ENCODE peak calls at places on chromosome 20, in ten cellular contexts. One of them, this sample, is unnamed.
A peak's percentile ranks its signal among the peaks of the same experiment; 100 is the strongest.

GRCh38 chr20:9981834-9982233 is 53.0 kb upstream of the ANKEF1 start:
- DNase-seq in aorta: no peak
- DNase-seq in psoas muscle: no peak
- DNase-seq in mesenchymal stem cell: peak; percentile 6
- DNase-seq in fibroblast of mammary gland: peak; percentile 20
- DNase-seq in suprapubic skin: no peak
- DNase-seq in IMR-90: no peak
- DNase-seq in SK-N-SH: no peak
- DNase-seq in GM12878: no peak
- DNase-seq in GM23338: no peak
- DNase-seq in this sample: peak; percentile 77

GRCh38 chr20:44576297-44576696 is 6.1 kb upstream of the PKIG start:
- DNase-seq in aorta: no peak
- DNase-seq in psoas muscle: no peak
- DNase-seq in mesenchymal stem cell: peak; percentile 68
- DNase-seq in fibroblast of mammary gland: peak; percentile 88
- DNase-seq in suprapubic skin: no peak
- DNase-seq in IMR-90: peak; percentile 67
- DNase-seq in SK-N-SH: no peak
- DNase-seq in GM12878: no peak
- DNase-seq in GM23338: peak; percentile 40
- DNase-seq in this sample: peak; percentile 32

GRCh38 chr20:50848846-50849673 is 54.2 kb downstream of the BCAS4 start:
- DNase-seq in aorta: no peak
- DNase-seq in psoas muscle: no peak
- DNase-seq in mesenchymal stem cell: no peak
- DNase-seq in fibroblast of mammary gland: no peak
- DNase-seq in suprapubic skin: no peak
- DNase-seq in IMR-90: no peak
- DNase-seq in SK-N-SH: peak; percentile 76
- DNase-seq in GM12878: no peak
- DNase-seq in GM23338: no peak
- DNase-seq in this sample: no peak

GRCh38 chr20:17229256-17229655 is 2.4 kb downstream of the PCSK2 start:
- DNase-seq in aorta: no peak
- DNase-seq in psoas muscle: no peak
- DNase-seq in mesenchymal stem cell: no peak
- DNase-seq in fibroblast of mammary gland: no peak
- DNase-seq in suprapubic skin: no peak
- DNase-seq in IMR-90: no peak
- DNase-seq in SK-N-SH: no peak
- DNase-seq in GM12878: no peak
- DNase-seq in GM23338: peak; percentile 38
- DNase-seq in this sample: no peak

GRCh38 chr20:21615617-21616080 is 89.8 kb upstream of the PAX1 start:
- DNase-seq in aorta: no peak
- DNase-seq in psoas muscle: peak; percentile 35
- DNase-seq in mesenchymal stem cell: no peak
- DNase-seq in fibroblast of mammary gland: peak; percentile 45
- DNase-seq in suprapubic skin: no peak
- DNase-seq in IMR-90: peak; percentile 29
- DNase-seq in SK-N-SH: peak; percentile 70
- DNase-seq in GM12878: no peak
- DNase-seq in GM23338: peak; percentile 81
- DNase-seq in this sample: peak; percentile 37

GRCh38 chr20:53364617-53365016 is 229.0 kb downstream of the ZNF217 start:
- DNase-seq in aorta: no peak
- DNase-seq in psoas muscle: no peak
- DNase-seq in mesenchymal stem cell: no peak
- DNase-seq in fibroblast of mammary gland: no peak
- DNase-seq in suprapubic skin: no peak
- DNase-seq in IMR-90: no peak
- DNase-seq in SK-N-SH: no peak
- DNase-seq in GM12878: no peak
- DNase-seq in GM23338: no peak
- DNase-seq in this sample: no peak

GRCh38 chr20:53984781-53985518 is 85.4 kb downstream of the BCAS1 start:
- DNase-seq in aorta: no peak
- DNase-seq in psoas muscle: no peak
- DNase-seq in mesenchymal stem cell: no peak
- DNase-seq in fibroblast of mammary gland: no peak
- DNase-seq in suprapubic skin: no peak
- DNase-seq in IMR-90: no peak
- DNase-seq in SK-N-SH: no peak
- DNase-seq in GM12878: no peak
- DNase-seq in GM23338: no peak
- DNase-seq in this sample: peak; percentile 27

GRCh38 chr20:56429496-56429895 is 17.4 kb downstream of the CASS4 start:
- DNase-seq in aorta: no peak
- DNase-seq in psoas muscle: no peak
- DNase-seq in mesenchymal stem cell: peak; percentile 52
- DNase-seq in fibroblast of mammary gland: peak; percentile 73
- DNase-seq in suprapubic skin: peak; percentile 6
- DNase-seq in IMR-90: peak; percentile 94
- DNase-seq in SK-N-SH: no peak
- DNase-seq in GM12878: no peak
- DNase-seq in GM23338: no peak
- DNase-seq in this sample: no peak

GRCh38 chr20:1335961-1336698 is 7.2 kb upstream of the SDCBP2 start:
- DNase-seq in aorta: no peak
- DNase-seq in psoas muscle: no peak
- DNase-seq in mesenchymal stem cell: no peak
- DNase-seq in fibroblast of mammary gland: no peak
- DNase-seq in suprapubic skin: peak; percentile 58
- DNase-seq in IMR-90: no peak
- DNase-seq in SK-N-SH: no peak
- DNase-seq in GM12878: no peak
- DNase-seq in GM23338: no peak
- DNase-seq in this sample: no peak

GRCh38 chr20:38109657-38110524 is 55.2 kb downstream of the TGM2 start:
- DNase-seq in aorta: peak; percentile 91
- DNase-seq in psoas muscle: peak; percentile 82
- DNase-seq in mesenchymal stem cell: peak; percentile 92
- DNase-seq in fibroblast of mammary gland: peak; percentile 99
- DNase-seq in suprapubic skin: no peak
- DNase-seq in IMR-90: peak; percentile 79
- DNase-seq in SK-N-SH: no peak
- DNase-seq in GM12878: no peak
- DNase-seq in GM23338: no peak
- DNase-seq in this sample: peak; percentile 99

GRCh38 chr20:32534661-32535240 is 50.4 kb downstream of the NOL4L start:
- DNase-seq in aorta: no peak
- DNase-seq in psoas muscle: no peak
- DNase-seq in mesenchymal stem cell: no peak
- DNase-seq in fibroblast of mammary gland: no peak
- DNase-seq in suprapubic skin: no peak
- DNase-seq in IMR-90: no peak
- DNase-seq in SK-N-SH: no peak
- DNase-seq in GM12878: no peak
- DNase-seq in GM23338: peak; percentile 58
- DNase-seq in this sample: no peak
- H3K4me3 ChIP-seq in aorta: no peak overlapping the region
- H3K4me3 ChIP-seq in psoas muscle: no peak overlapping the region
- H3K4me3 ChIP-seq in mesenchymal stem cell: no peak overlapping the region
- H3K4me3 ChIP-seq in fibroblast of mammary gland: no peak overlapping the region
- H3K4me3 ChIP-seq in suprapubic skin: no peak overlapping the region
- H3K4me3 ChIP-seq in IMR-90: no peak overlapping the region
- H3K4me3 ChIP-seq in SK-N-SH: no peak overlapping the region
- H3K4me3 ChIP-seq in GM12878: peak overlapping the region; percentile 61
- H3K4me3 ChIP-seq in GM23338: peak overlapping the region; percentile 81
- H3K4me3 ChIP-seq in this sample: no peak overlapping the region

GRCh38 chr20:16189371-16189770 is 383.9 kb downstream of the KIF16B start:
- DNase-seq in aorta: no peak
- DNase-seq in psoas muscle: no peak
- DNase-seq in mesenchymal stem cell: no peak
- DNase-seq in fibroblast of mammary gland: no peak
- DNase-seq in suprapubic skin: no peak
- DNase-seq in IMR-90: no peak
- DNase-seq in SK-N-SH: no peak
- DNase-seq in GM12878: no peak
- DNase-seq in GM23338: no peak
- DNase-seq in this sample: no peak
- H3K4me3 ChIP-seq in aorta: no peak overlapping the region
- H3K4me3 ChIP-seq in psoas muscle: no peak overlapping the region
- H3K4me3 ChIP-seq in mesenchymal stem cell: no peak overlapping the region
- H3K4me3 ChIP-seq in fibroblast of mammary gland: no peak overlapping the region
- H3K4me3 ChIP-seq in suprapubic skin: no peak overlapping the region
- H3K4me3 ChIP-seq in IMR-90: no peak overlapping the region
- H3K4me3 ChIP-seq in SK-N-SH: no peak overlapping the region
- H3K4me3 ChIP-seq in GM12878: no peak overlapping the region
- H3K4me3 ChIP-seq in GM23338: no peak overlapping the region
- H3K4me3 ChIP-seq in this sample: no peak overlapping the region

DNA sequence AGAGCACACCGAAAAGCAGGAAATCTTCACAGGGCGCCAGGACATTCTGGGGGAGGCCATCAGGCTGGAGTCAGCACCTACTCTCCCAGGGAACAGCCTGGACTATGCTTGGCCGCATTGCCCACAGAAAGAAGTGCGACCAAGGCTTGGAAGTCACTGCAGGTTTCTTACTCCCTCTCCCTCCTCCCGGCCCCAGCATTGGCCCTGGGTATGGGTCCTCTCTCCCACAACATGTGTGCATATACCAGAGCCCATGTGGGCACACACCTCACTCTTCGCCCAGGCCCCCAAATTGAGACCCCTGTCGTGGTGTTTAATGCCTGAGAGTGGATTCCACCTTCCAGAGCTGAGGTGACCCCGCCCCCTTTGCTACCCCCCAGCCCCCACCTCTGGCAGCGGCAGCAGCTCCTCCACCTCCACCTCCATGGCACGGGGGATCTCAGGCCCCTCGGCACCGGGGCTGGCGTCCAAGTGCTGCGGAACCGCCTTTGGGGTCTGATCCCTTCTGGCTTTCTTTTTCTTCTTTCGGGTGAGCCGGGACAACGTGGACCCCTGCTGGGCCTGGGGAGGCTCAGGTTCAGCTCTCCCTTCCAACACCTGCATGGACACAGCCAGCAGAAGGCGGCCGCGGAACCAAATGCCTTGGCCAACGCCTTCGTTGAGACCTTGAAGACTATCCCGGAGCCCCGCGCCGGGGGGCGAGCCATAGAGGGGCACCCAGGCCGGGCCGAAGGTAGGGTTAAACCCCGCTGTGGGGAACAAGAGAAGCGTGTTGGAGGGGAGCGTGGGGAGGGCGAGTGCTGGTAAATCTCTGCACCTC is 15.2 kb upstream of the SPAG4 start:
- DNase-seq in aorta: no peak
- DNase-seq in psoas muscle: no peak
- DNase-seq in mesenchymal stem cell: no peak
- DNase-seq in fibroblast of mammary gland: no peak
- DNase-seq in suprapubic skin: no peak
- DNase-seq in IMR-90: no peak
- DNase-seq in SK-N-SH: no peak
- DNase-seq in GM12878: no peak
- DNase-seq in GM23338: peak; percentile 65
- DNase-seq in this sample: no peak
- H3K4me3 ChIP-seq in aorta: no peak overlapping the region
- H3K4me3 ChIP-seq in psoas muscle: peak overlapping the region; percentile 67
- H3K4me3 ChIP-seq in mesenchymal stem cell: peak overlapping the region; percentile 22
- H3K4me3 ChIP-seq in fibroblast of mammary gland: no peak overlapping the region
- H3K4me3 ChIP-seq in suprapubic skin: peak overlapping the region; percentile 60
- H3K4me3 ChIP-seq in IMR-90: peak overlapping the region; percentile 33
- H3K4me3 ChIP-seq in SK-N-SH: no peak overlapping the region
- H3K4me3 ChIP-seq in GM12878: peak overlapping the region; percentile 57
- H3K4me3 ChIP-seq in GM23338: peak overlapping the region; percentile 80
- H3K4me3 ChIP-seq in this sample: peak overlapping the region; percentile 48

GRCh38 chr20:137668-138131 is 4.7 kb upstream of the DEFB126 start:
- DNase-seq in aorta: no peak
- DNase-seq in psoas muscle: no peak
- DNase-seq in mesenchymal stem cell: peak; percentile 1
- DNase-seq in fibroblast of mammary gland: peak; percentile 6
- DNase-seq in suprapubic skin: no peak
- DNase-seq in IMR-90: no peak
- DNase-seq in SK-N-SH: peak; percentile 36
- DNase-seq in GM12878: no peak
- DNase-seq in GM23338: peak; percentile 64
- DNase-seq in this sample: no peak
- H3K4me3 ChIP-seq in aorta: no peak overlapping the region
- H3K4me3 ChIP-seq in psoas muscle: no peak overlapping the region
- H3K4me3 ChIP-seq in mesenchymal stem cell: no peak overlapping the region
- H3K4me3 ChIP-seq in fibroblast of mammary gland: no peak overlapping the region
- H3K4me3 ChIP-seq in suprapubic skin: no peak overlapping the region
- H3K4me3 ChIP-seq in IMR-90: no peak overlapping the region
- H3K4me3 ChIP-seq in SK-N-SH: peak overlapping the region; percentile 4
- H3K4me3 ChIP-seq in GM12878: no peak overlapping the region
- H3K4me3 ChIP-seq in GM23338: no peak overlapping the region
- H3K4me3 ChIP-seq in this sample: no peak overlapping the region

GRCh38 chr20:52166150-52166549 is 25.4 kb downstream of the ZFP64 start:
- DNase-seq in aorta: no peak
- DNase-seq in psoas muscle: no peak
- DNase-seq in mesenchymal stem cell: no peak
- DNase-seq in fibroblast of mammary gland: no peak
- DNase-seq in suprapubic skin: no peak
- DNase-seq in IMR-90: no peak
- DNase-seq in SK-N-SH: no peak
- DNase-seq in GM12878: no peak
- DNase-seq in GM23338: no peak
- DNase-seq in this sample: no peak
- H3K4me3 ChIP-seq in aorta: no peak overlapping the region
- H3K4me3 ChIP-seq in psoas muscle: no peak overlapping the region
- H3K4me3 ChIP-seq in mesenchymal stem cell: no peak overlapping the region
- H3K4me3 ChIP-seq in fibroblast of mammary gland: no peak overlapping the region
- H3K4me3 ChIP-seq in suprapubic skin: no peak overlapping the region
- H3K4me3 ChIP-seq in IMR-90: no peak overlapping the region
- H3K4me3 ChIP-seq in SK-N-SH: no peak overlapping the region
- H3K4me3 ChIP-seq in GM12878: no peak overlapping the region
- H3K4me3 ChIP-seq in GM23338: no peak overlapping the region
- H3K4me3 ChIP-seq in this sample: no peak overlapping the region

DNA sequence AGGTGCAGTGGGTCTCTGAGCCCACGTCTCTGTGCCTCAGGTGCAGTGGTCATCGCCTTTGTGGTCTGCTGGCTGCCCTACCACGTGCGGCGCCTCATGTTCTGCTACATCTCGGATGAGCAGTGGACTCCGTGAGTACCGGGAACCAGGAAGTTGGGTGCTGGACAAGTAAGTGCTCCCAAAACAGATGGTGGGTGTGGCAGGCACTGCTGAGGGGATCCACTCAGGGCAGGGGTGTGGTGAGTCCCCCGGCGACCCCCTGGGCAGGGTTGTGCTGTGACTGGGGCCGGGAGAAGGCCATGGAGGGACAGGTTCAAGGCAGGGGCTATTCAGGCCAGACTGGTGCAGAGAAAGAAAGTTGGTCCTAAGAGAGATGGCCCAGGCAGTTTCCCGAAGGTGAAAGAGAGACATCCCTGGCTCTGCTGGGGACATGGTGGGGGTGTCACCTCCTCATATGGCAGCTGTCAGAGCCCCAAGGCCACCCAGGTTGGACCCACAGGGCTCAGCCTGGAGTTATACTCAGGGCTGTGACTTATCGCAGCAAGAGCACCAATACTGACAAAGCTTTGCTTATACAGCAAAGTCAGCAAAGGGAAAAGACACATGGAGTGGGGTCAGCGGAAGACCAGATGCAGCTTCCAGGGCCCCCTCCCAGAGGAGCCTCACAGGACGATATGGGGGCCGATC is 37.9 kb upstream of the MRGBP start:
- DNase-seq in aorta: no peak
- DNase-seq in psoas muscle: peak; percentile 8
- DNase-seq in mesenchymal stem cell: no peak
- DNase-seq in fibroblast of mammary gland: no peak
- DNase-seq in suprapubic skin: no peak
- DNase-seq in IMR-90: no peak
- DNase-seq in SK-N-SH: no peak
- DNase-seq in GM12878: no peak
- DNase-seq in GM23338: no peak
- DNase-seq in this sample: no peak
- H3K4me3 ChIP-seq in aorta: no peak overlapping the region
- H3K4me3 ChIP-seq in psoas muscle: no peak overlapping the region
- H3K4me3 ChIP-seq in mesenchymal stem cell: no peak overlapping the region
- H3K4me3 ChIP-seq in fibroblast of mammary gland: no peak overlapping the region
- H3K4me3 ChIP-seq in suprapubic skin: no peak overlapping the region
- H3K4me3 ChIP-seq in IMR-90: no peak overlapping the region
- H3K4me3 ChIP-seq in SK-N-SH: no peak overlapping the region
- H3K4me3 ChIP-seq in GM12878: no peak overlapping the region
- H3K4me3 ChIP-seq in GM23338: no peak overlapping the region
- H3K4me3 ChIP-seq in this sample: no peak overlapping the region

GRCh38 chr20:6735913-6736845 is 31.3 kb upstream of the BMP2 start:
- DNase-seq in aorta: no peak
- DNase-seq in psoas muscle: no peak
- DNase-seq in mesenchymal stem cell: peak; percentile 42
- DNase-seq in fibroblast of mammary gland: no peak
- DNase-seq in suprapubic skin: no peak
- DNase-seq in IMR-90: no peak
- DNase-seq in SK-N-SH: no peak
- DNase-seq in GM12878: no peak
- DNase-seq in GM23338: peak; percentile 21
- DNase-seq in this sample: peak; percentile 18
- H3K4me3 ChIP-seq in aorta: no peak overlapping the region
- H3K4me3 ChIP-seq in psoas muscle: no peak overlapping the region
- H3K4me3 ChIP-seq in mesenchymal stem cell: no peak overlapping the region
- H3K4me3 ChIP-seq in fibroblast of mammary gland: no peak overlapping the region
- H3K4me3 ChIP-seq in suprapubic skin: no peak overlapping the region
- H3K4me3 ChIP-seq in IMR-90: no peak overlapping the region
- H3K4me3 ChIP-seq in SK-N-SH: no peak overlapping the region
- H3K4me3 ChIP-seq in GM12878: no peak overlapping the region
- H3K4me3 ChIP-seq in GM23338: no peak overlapping the region
- H3K4me3 ChIP-seq in this sample: no peak overlapping the region

This sample was measured in fibroblast of lung.